ENCODE peak calls at places on chromosomes 6 and 20, in five cellular contexts. K is hepatocyte, N is fibroblast of lung, I is GM23338, B is HepG2. S is an unnamed sample.

GRCh38 chr20:51985013-51985415 is 182.7 kb upstream of the SALL4 start:
- DNase-seq in K (peak), N (peak), I (peak), B (peak), S (peak)

GRCh38 chr20:63372971-63373885 is 12.1 kb upstream of the CHRNA4 start:
- DNase-seq in K (no peak), N (no peak), I (no peak), B (no peak), S (no peak)

GRCh38 chr6:157428418-157429202 is 47.6 kb downstream of the ZDHHC14 start:
- DNase-seq in K (peak), N (peak), I (peak), B (peak), S (no peak)

GRCh38 chr20:20360464-20360863 is 7.4 kb upstream of the INSM1 start:
- DNase-seq in K (peak), N (peak), I (peak), B (peak), S (peak)

GRCh38 chr6:36605560-36606391 is 11.6 kb downstream of the SRSF3 start:
- DNase-seq in K (no peak), N (no peak), I (no peak), B (no peak), S (no peak)

GRCh38 chr6:41013473-41014153 is 25.4 kb downstream of the UNC5CL start:
- DNase-seq in K (no peak), N (no peak), I (no peak), B (no peak), S (no peak)

GRCh38 chr6:3669916-3670315 is 81.6 kb downstream of the PXDC1 start:
- DNase-seq in K (no peak), N (no peak), I (peak), B (no peak), S (no peak)

GRCh38 chr6:113734886-113735481 is 122.2 kb upstream of the MARCKS start:
- DNase-seq in K (no peak), N (peak), I (no peak), B (no peak), S (peak)

GRCh38 chr20:44979090-44979621 is 12.8 kb downstream of the STK4 start:
- DNase-seq in K (no peak), N (peak), I (no peak), B (no peak), S (no peak)

GRCh38 chr20:12984863-12985262 is 23.9 kb upstream of the SPTLC3 start:
- DNase-seq in K (no peak), N (no peak), I (no peak), B (no peak), S (no peak)

GRCh38 chr6:127475135-127475822 is 16.1 kb upstream of the KIAA0408 start:
- DNase-seq in K (no peak), N (no peak), I (no peak), B (no peak), S (no peak)

GRCh38 chr20:18440403-18440802 is 26.4 kb downstream of the DZANK1 start:
- DNase-seq in K (no peak), N (no peak), I (no peak), B (no peak), S (no peak)
- TF ChIP-seq EZH2 in K (no peak), N (no peak), I (no peak), B (no peak), S (no peak)

GRCh38 chr6:169751242-169752073 is at the start of the genes DYNLT2 and ERMARD:
- DNase-seq in K (peak), N (peak), I (peak), B (peak), S (peak)
- TF ChIP-seq CTCF in K (peak), N (no peak), I (peak), B (peak), S (peak)

GRCh38 chr6:25038300-25038699 is 102.5 kb upstream of the RIPOR2 start:
- DNase-seq in K (no peak), N (no peak), I (no peak), B (no peak), S (no peak)
- H3K4me3 ChIP-seq in K (no peak), N (no peak), I (no peak), B (no peak), S (no peak)

DNA sequence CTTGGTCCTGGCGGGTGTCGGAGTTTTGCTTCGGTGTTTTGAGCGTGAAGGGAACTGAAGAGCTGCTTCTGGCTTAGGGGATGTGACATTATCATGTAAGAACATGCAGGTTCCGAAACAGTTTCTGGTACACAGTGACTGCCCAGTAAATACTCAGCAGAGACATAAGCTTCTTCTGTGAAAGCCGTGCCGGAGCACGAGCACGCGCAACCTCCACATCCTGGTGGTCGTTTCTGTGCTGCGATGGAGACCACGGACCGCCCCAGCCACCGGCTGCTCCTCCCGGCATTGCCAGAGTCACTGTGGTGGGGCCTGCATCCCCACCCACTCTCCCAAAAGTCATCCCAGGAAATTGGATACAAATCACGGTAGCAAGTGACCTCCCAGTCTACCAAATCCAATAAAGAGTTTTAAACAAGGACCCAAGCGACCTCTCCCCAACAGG is 18.7 kb downstream of the KIF25 start:
- DNase-seq in K (no peak), N (no peak), I (no peak), B (no peak), S (no peak)
- TF ChIP-seq EZH2 in K (no peak), N (no peak), I (no peak), B (no peak), S (no peak)

S was measured in A673.